ENCODE peak calls at places on chromosomes 1 and 21, in seven cellular contexts. Z, W, D, H, T, G and B are unnamed samples.
A peak's percentile ranks its signal among the peaks of the same experiment; 100 is the strongest.

GRCh38 chr1:107138166-107138565 is 2.7 kb upstream of the NTNG1 start:
- DNase-seq in Z (no peak), T (no peak), W (no peak), D (no peak), H (no peak), G (no peak), B (no peak)

GRCh38 chr1:69569983-69570755 is 2.4 kb downstream of the LRRC7 start:
- DNase-seq in G (no peak), Z (no peak), D (no peak), T (no peak), W (no peak), H (no peak), B (no peak)

GRCh38 chr1:102834688-102835320 is 273.5 kb downstream of the COL11A1 start:
- DNase-seq in W (no peak), T (no peak), Z (no peak), D (no peak), G (no peak), H (no peak), B (no peak)

GRCh38 chr21:37257526-37257966 is 9.6 kb downstream of the VPS26C start:
- DNase-seq in W (no peak), H (no peak), Z (peak; percentile 53), D (no peak), T (peak; percentile 71), G (peak; percentile 42), B (no peak)

GRCh38 chr1:174000274-174000852 is 21.8 kb downstream of the RC3H1 start:
- DNase-seq in H (no peak), Z (no peak), G (no peak), D (no peak), T (no peak), W (no peak), B (no peak)

GRCh38 chr1:19921310-19921709 is 2.1 kb downstream of the PLA2G2E start:
- DNase-seq in W (no peak), D (no peak), G (peak; percentile 55), T (no peak), Z (peak; percentile 79), H (no peak), B (no peak)

GRCh38 chr1:24289937-24290595 is 29.1 kb upstream of the GRHL3 start:
- DNase-seq in T (no peak), G (peak; percentile 53), Z (peak; percentile 88), W (peak; percentile 76), D (peak; percentile 92), H (no peak), B (peak; percentile 76)

GRCh38 chr21:17793675-17794123 is 25.5 kb downstream of the C21orf91 start:
- DNase-seq in H (no peak), G (no peak), D (no peak), T (no peak), Z (no peak), W (no peak), B (peak; percentile 22)

GRCh38 chr1:1170215-1170890 is 3.3 kb upstream of the TTLL10 start:
- DNase-seq in H (no peak), Z (peak; percentile 56), W (no peak), G (no peak), T (no peak), D (no peak), B (no peak)

GRCh38 chr1:205286335-205286950 is 35.1 kb downstream of the NUAK2 start:
- DNase-seq in W (no peak), H (peak; percentile 48), D (no peak), G (no peak), Z (no peak), T (peak; percentile 93), B (no peak)

GRCh38 chr1:223022641-223023473 is 120.2 kb downstream of the TLR5 start:
- DNase-seq in W (no peak), H (no peak), G (no peak), Z (no peak), T (no peak), D (no peak), B (no peak)

GRCh38 chr1:235734335-235734734 is 84.8 kb upstream of the GNG4 start:
- DNase-seq in G (no peak), Z (no peak), H (no peak), D (no peak), W (no peak), T (no peak), B (no peak)

GRCh38 chr1:186492531-186493291 is 31.8 kb upstream of the PDC start:
- DNase-seq in W (no peak), T (no peak), D (no peak), Z (no peak), H (no peak), G (no peak), B (no peak)

GRCh38 chr1:32269744-32270143 is 18.7 kb downstream of the LCK start:
- DNase-seq in D (no peak), H (no peak), Z (no peak), W (no peak), T (no peak), G (no peak), B (no peak)

GRCh38 chr1:183278736-183279591 is 92.9 kb downstream of the LAMC2 start:
- DNase-seq in T (peak; percentile 16), G (no peak), H (no peak), D (peak; percentile 60), Z (no peak), W (peak; percentile 89), B (no peak)

GRCh38 chr1:203122159-203122558 is 5.4 kb upstream of the ADORA1 start:
- DNase-seq in T (no peak), W (no peak), G (no peak), D (no peak), H (no peak), Z (no peak), B (no peak)

GRCh38 chr1:59020151-59020997 is 236.5 kb upstream of the JUN start:
- DNase-seq in T (peak; percentile 62), W (no peak), Z (peak; percentile 62), G (peak; percentile 55), H (no peak), D (peak; percentile 78), B (peak; percentile 27)

GRCh38 chr1:9881838-9882249 is 28.2 kb downstream of the CTNNBIP1 start:
- DNase-seq in H (no peak), G (no peak), W (no peak), T (peak; percentile 49), Z (no peak), D (no peak), B (peak; percentile 18)

GRCh38 chr1:245880754-245881403 is 626.2 kb downstream of the SMYD3 start:
- DNase-seq in T (no peak), W (peak; percentile 82), H (no peak), D (no peak), Z (no peak), G (no peak), B (peak; percentile 49)

GRCh38 chr1:77060000-77060399 is 159.2 kb downstream of the PIGK start:
- DNase-seq in H (no peak), T (peak; percentile 72), D (no peak), G (no peak), W (no peak), Z (no peak), B (no peak)

GRCh38 chr1:75707191-75707590 is 17.3 kb upstream of the ACADM start:
- DNase-seq in Z (no peak), W (no peak), G (no peak), T (no peak), H (no peak), D (no peak), B (no peak)

GRCh38 chr1:32733573-32734321 is 31.2 kb upstream of the SYNC start:
- DNase-seq in H (no peak), G (no peak), T (no peak), D (no peak), Z (no peak), W (no peak), B (no peak)

GRCh38 chr1:27940297-27940696 is 5.5 kb downstream of the SMPDL3B start:
- DNase-seq in D (no peak), G (peak; percentile 36), W (no peak), T (peak; percentile 81), Z (peak; percentile 61), H (peak; percentile 57), B (no peak)
- TF ChIP-seq CTCF in D (no peak), G (no peak), W (peak; percentile 43), T (peak; percentile 39), Z (peak; percentile 14), H (peak; percentile 63), B (peak; percentile 28)

DNA sequence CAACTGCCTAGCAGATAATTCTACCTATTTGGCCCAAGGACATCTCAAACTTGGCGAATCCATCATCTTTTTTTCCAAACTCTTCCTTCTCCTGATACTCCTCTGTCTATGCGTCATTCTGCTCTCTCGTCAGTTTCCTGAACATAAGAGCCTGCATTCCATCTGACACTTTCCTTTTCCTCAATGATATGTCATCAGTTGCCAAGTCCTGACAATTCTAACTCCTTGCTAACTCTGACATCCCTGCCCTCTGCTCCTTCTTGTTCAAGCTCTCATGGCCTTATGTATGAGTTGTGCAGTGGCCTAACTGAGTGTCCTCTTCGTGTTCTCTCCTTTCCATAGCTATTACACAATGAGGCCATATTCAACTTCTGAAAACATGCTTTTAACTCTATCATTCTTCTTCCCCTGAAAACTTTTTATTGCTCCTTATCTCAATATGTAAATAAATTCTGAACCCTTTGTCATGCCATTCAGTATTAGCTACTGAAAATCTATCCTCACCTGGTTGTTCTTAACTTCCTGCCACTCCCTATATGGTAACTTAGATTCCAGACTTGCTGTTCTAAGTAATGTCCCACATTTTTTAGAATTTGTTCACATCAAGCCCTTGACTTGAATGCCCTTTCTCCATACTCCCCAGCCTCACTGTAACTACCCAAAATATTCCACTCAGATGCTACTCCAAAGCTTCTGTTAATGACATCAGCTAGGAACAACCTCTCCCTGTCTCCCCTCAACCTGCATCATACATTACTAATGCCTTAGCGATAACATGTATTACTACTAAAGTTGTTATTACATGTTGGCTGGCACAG is 11.5 kb downstream of the PALMD start:
- DNase-seq in W (no peak), Z (no peak), H (no peak), G (no peak), D (no peak), T (no peak), B (no peak)
- TF ChIP-seq CTCF in W (no peak), Z (no peak), H (no peak), G (no peak), D (no peak), T (no peak), B (no peak)

DNA sequence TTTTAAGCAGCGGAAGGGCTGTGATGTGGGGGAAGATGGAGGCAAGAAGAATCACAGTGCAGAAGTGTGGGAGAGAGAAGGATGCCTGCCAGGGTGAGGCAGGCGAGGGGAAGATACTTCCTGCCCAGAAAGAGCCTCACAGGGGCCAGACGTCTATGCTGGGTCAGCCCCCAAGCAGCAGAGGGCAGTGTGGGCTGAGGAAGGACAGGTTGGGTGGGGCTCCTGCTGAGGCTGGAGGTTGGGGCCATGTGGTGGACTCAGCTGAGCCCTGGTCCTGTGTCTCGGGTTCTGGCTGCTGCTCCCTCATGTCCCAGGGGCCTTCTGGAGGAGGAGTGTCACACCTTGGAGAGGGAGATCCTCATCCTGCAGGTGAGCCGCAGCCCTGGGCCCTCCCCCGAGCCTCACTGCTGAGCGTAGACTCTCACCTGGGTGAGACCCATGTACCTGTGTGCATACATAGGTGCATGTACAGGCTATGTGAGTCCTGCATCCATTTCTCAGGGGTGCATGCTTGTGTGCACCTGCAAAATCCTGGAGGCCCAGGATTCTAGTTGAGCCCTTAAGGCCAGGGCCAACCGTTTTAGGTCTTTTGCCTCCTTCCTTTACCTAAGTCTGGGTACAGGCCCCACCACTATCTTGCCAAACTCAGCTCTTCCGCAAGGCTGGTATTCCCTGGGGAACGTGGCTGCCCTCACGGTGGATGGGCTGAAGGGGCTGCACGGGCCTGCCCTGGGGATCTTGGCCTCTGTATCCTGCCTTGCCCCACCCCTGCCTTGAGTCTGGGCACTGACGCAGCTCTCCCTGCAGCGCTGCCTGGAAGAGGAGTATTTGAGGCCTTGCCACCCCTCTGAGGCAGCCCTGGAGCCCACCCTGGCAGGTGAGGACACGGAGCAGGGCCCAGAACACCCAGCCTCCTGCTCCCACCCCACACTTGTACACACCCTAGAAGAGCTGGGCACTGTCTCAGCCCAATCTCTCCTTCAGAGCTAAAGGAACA is 3.7 kb downstream of the CCDC24 start:
- DNase-seq in T (peak; percentile 35), G (no peak), H (no peak), D (no peak), Z (peak; percentile 43), W (no peak), B (no peak)
- TF ChIP-seq CTCF in T (peak; percentile 11), G (no peak), H (no peak), D (no peak), Z (peak; percentile 32), W (peak; percentile 43), B (peak; percentile 38)

GRCh38 chr21:31162827-31163226 is 124.6 kb upstream of the KRTAP19-8 start:
- DNase-seq in W (no peak), D (no peak), T (no peak), Z (no peak), H (no peak), G (no peak), B (no peak)
- TF ChIP-seq CTCF in W (no peak), D (no peak), T (no peak), Z (no peak), H (no peak), G (no peak), B (no peak)